ENCODE peak calls at places on chromosomes 5 and 9, in ten cellular contexts. R is psoas muscle; X is naive thymus-derived CD4-positive, alpha-beta T cell; V is body of pancreas; H is CD4-positive, alpha-beta memory T cell; I is H1; S is mesendoderm; L is GM12878; W is right lobe of liver; K is ovary. D is an unnamed sample. For H3K36me3, the result is how much of the 10 kb centered on the place peaks cover.

GRCh38 chr5:157994906-157995519 is 136.1 kb upstream of the CLINT1 start:
- DNase-seq in R (peak), X (peak), V (peak), H (peak), I (peak), S (peak), L (peak), W (peak), K (peak), D (peak)

GRCh38 chr9:138025908-138026307 is 148.3 kb downstream of the CACNA1B start:
- DNase-seq in R (no peak), X (no peak), V (no peak), H (no peak), I (no peak), S (no peak), L (no peak), W (no peak), K (no peak), D (no peak)

GRCh38 chr9:94900222-94901018 is 173.9 kb downstream of the AOPEP start:
- DNase-seq in R (no peak), X (no peak), V (no peak), H (no peak), I (peak), S (no peak), L (no peak), W (no peak), K (no peak), D (peak)

GRCh38 chr5:119360905-119361605 is 5.2 kb downstream of the TNFAIP8 start:
- DNase-seq in R (no peak), X (no peak), V (no peak), H (no peak), I (no peak), S (no peak), L (no peak), W (no peak), K (no peak), D (peak)

GRCh38 chr5:73638344-73639095 is 12.5 kb downstream of the ARHGEF28 start:
- DNase-seq in R (no peak), X (no peak), V (no peak), H (no peak), I (no peak), S (no peak), L (no peak), W (no peak), K (no peak), D (peak)

GRCh38 chr9:81461196-81461595 is 228.2 kb downstream of the TLE1 start:
- DNase-seq in R (no peak), X (no peak), V (no peak), H (no peak), I (no peak), S (peak), L (no peak), W (no peak), K (no peak), D (peak)

GRCh38 chr5:154945695-154946301 is 4.9 kb downstream of the MRPL22 start:
- DNase-seq in R (no peak), X (peak), V (no peak), H (peak), I (no peak), S (no peak), L (no peak), W (no peak), K (no peak), D (no peak)

GRCh38 chr9:121154782-121155181 is 46.9 kb downstream of the RAB14 start:
- DNase-seq in R (no peak), X (no peak), V (no peak), H (no peak), I (no peak), S (no peak), L (no peak), W (no peak), K (no peak), D (no peak)

GRCh38 chr9:84111726-84112125 is 131.1 kb downstream of the RMI1 start:
- DNase-seq in R (no peak), X (no peak), V (no peak), H (no peak), I (no peak), S (no peak), L (no peak), W (no peak), K (no peak), D (no peak)

GRCh38 chr5:176851871-176852270 is 41.5 kb downstream of the UNC5A start:
- DNase-seq in R (no peak), X (no peak), V (no peak), H (no peak), I (no peak), S (no peak), L (no peak), W (no peak), K (no peak), D (no peak)

GRCh38 chr5:51033215-51033614 is 350.0 kb upstream of the ISL1 start:
- DNase-seq in R (no peak), X (no peak), V (peak), H (no peak), I (no peak), S (no peak), L (no peak), W (no peak), K (no peak), D (no peak)

GRCh38 chr5:157384971-157385709 is 74.9 kb upstream of the NIPAL4 start:
- DNase-seq in R (no peak), X (no peak), V (no peak), H (no peak), I (no peak), S (peak), L (no peak), W (no peak), K (no peak), D (peak)

GRCh38 chr9:119736478-119737454 is 367.5 kb upstream of the BRINP1 start:
- DNase-seq in R (no peak), X (no peak), V (no peak), H (no peak), I (no peak), S (no peak), L (peak), W (no peak), K (no peak), D (no peak)

GRCh38 chr9:108978121-108978694 is 35.1 kb downstream of the CTNNAL1 start:
- DNase-seq in R (no peak), X (no peak), V (no peak), H (no peak), I (no peak), S (no peak), L (no peak), W (no peak), K (no peak), D (no peak)

GRCh38 chr5:151251621-151252020 is 1.4 kb upstream of the GM2A start:
- DNase-seq in R (no peak), X (no peak), V (no peak), H (no peak), I (no peak), S (no peak), L (no peak), W (no peak), K (no peak), D (no peak)

GRCh38 chr9:133505186-133505830 is 19.5 kb downstream of the MYMK start:
- DNase-seq in R (peak), X (no peak), V (no peak), H (no peak), I (no peak), S (no peak), L (no peak), W (no peak), K (no peak), D (peak)

GRCh38 chr9:32677931-32678330 is 42.5 kb upstream of the TAF1L start:
- DNase-seq in R (no peak), X (no peak), V (no peak), H (no peak), I (no peak), S (no peak), L (no peak), W (no peak), K (no peak), D (no peak)

GRCh38 chr9:37908698-37909186 is 4.8 kb upstream of the SLC25A51 start:
- DNase-seq in R (no peak), X (no peak), V (peak), H (no peak), I (no peak), S (no peak), L (no peak), W (no peak), K (no peak), D (peak)

GRCh38 chr5:128038641-128039040 is 44.9 kb upstream of the SLC12A2 start:
- DNase-seq in R (no peak), X (no peak), V (no peak), H (no peak), I (no peak), S (no peak), L (no peak), W (no peak), K (no peak), D (peak)

GRCh38 chr5:179278119-179278518 is 67.1 kb downstream of the ADAMTS2 start:
- DNase-seq in R (no peak), X (no peak), V (no peak), H (no peak), I (no peak), S (no peak), L (no peak), W (no peak), K (no peak), D (no peak)

GRCh38 chr5:179279347-179280094 is 65.7 kb downstream of the ADAMTS2 start:
- DNase-seq in R (no peak), X (no peak), V (no peak), H (no peak), I (no peak), S (no peak), L (no peak), W (no peak), K (no peak), D (no peak)

GRCh38 chr5:179276838-179277395 is 68.3 kb downstream of the ADAMTS2 start:
- DNase-seq in R (no peak), X (no peak), V (no peak), H (no peak), I (no peak), S (peak), L (no peak), W (peak), K (peak), D (no peak)

GRCh38 chr5:179280095-179280490 is 65.2 kb downstream of the ADAMTS2 start:
- DNase-seq in R (no peak), X (no peak), V (no peak), H (no peak), I (no peak), S (no peak), L (no peak), W (no peak), K (no peak), D (no peak)

DNA sequence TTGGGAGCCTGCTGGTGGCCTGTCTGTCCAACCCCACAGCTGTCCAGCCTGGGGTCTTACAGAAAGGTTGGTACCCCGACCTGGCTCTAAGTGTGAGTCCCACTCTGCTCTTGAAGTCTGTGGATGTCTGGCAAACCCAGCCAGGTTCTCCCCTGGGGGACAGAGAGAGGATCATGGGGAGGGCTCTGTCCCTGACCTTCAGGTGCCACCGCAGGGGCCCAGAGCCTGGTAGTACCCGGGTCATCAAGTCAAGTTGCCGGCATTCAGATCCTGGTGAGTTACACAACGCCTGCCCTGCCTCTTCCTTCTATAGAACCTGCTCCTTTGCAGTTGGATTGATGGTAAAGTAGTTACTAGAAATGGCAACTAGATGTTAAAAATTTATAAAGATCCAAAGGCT is 66.7 kb downstream of the ADAMTS2 start:
- DNase-seq in R (no peak), X (no peak), V (no peak), H (no peak), I (no peak), S (no peak), L (no peak), W (no peak), K (no peak), D (no peak)
- H3K27ac ChIP-seq in R (no peak), X (no peak), V (no peak), H (no peak), I (no peak), S (no peak), L (no peak), W (no peak), K (no peak), D (peak)

GRCh38 chr5:60685700-60686099 is 14.3 kb downstream of the DEPDC1B start:
- DNase-seq in R (no peak), X (no peak), V (no peak), H (no peak), I (no peak), S (no peak), L (no peak), W (no peak), K (no peak), D (no peak)

GRCh38 chr5:60685028-60685427 is 14.9 kb downstream of the DEPDC1B start:
- DNase-seq in R (no peak), X (no peak), V (no peak), H (no peak), I (no peak), S (no peak), L (no peak), W (no peak), K (no peak), D (no peak)

GRCh38 chr5:60687927-60688720 is 11.8 kb downstream of the DEPDC1B start:
- DNase-seq in R (no peak), X (no peak), V (no peak), H (no peak), I (no peak), S (peak), L (no peak), W (no peak), K (no peak), D (peak)

GRCh38 chr5:60688980-60689379 is 11.0 kb downstream of the DEPDC1B start:
- DNase-seq in R (no peak), X (no peak), V (no peak), H (no peak), I (no peak), S (no peak), L (no peak), W (no peak), K (no peak), D (no peak)

DNA sequence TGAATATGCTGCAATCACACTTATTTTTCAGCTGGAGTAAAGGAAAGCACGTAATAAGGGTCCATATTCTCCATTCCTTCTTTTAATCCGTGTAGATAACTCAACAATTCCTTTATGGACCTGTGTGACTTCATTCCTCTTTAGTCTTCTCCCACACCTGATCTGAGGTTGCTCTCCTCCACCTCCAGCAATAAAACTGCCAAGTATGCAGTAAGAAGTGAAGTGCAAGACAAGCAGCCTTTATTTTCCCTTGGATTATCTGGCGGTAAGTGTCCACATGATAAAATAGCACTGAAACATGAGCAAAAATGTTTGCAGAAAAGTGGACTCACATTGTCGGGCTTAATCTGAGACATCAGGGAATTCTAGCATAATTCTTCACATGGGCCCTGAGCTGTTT is 13.8 kb downstream of the DEPDC1B start:
- DNase-seq in R (no peak), X (no peak), V (no peak), H (no peak), I (no peak), S (no peak), L (no peak), W (no peak), K (no peak), D (no peak)
- H3K36me3 ChIP-seq in R (under half), X (under half), V (under half), H (under half), I (under half), S (under half), L (under half), W (under half), K (under half), D (under half)

GRCh38 chr5:142425286-142426065 is 100.7 kb upstream of the SPRY4 start:
- DNase-seq in R (no peak), X (no peak), V (no peak), H (no peak), I (no peak), S (no peak), L (no peak), W (no peak), K (no peak), D (no peak)

GRCh38 chr5:142421158-142421617 is 96.4 kb upstream of the SPRY4 start:
- DNase-seq in R (no peak), X (no peak), V (no peak), H (no peak), I (no peak), S (no peak), L (no peak), W (no peak), K (no peak), D (no peak)

GRCh38 chr5:142421625-142422397 is 97.0 kb upstream of the SPRY4 start:
- DNase-seq in R (no peak), X (no peak), V (no peak), H (no peak), I (no peak), S (no peak), L (no peak), W (no peak), K (no peak), D (no peak)

GRCh38 chr5:142422426-142422825 is 97.6 kb upstream of the SPRY4 start:
- DNase-seq in R (no peak), X (no peak), V (no peak), H (no peak), I (no peak), S (no peak), L (no peak), W (no peak), K (no peak), D (peak)

GRCh38 chr5:142420521-142420920 is 95.7 kb upstream of the SPRY4 start:
- DNase-seq in R (no peak), X (no peak), V (no peak), H (no peak), I (no peak), S (no peak), L (no peak), W (no peak), K (no peak), D (no peak)
- H3K27ac ChIP-seq in R (no peak), X (no peak), V (no peak), H (no peak), I (no peak), S (no peak), L (no peak), W (no peak), K (no peak), D (no peak)

GRCh38 chr9:34096751-34097150 is 29.7 kb downstream of the DCAF12 start:
- DNase-seq in R (no peak), X (no peak), V (no peak), H (no peak), I (no peak), S (no peak), L (no peak), W (no peak), K (no peak), D (no peak)
- H3K36me3 ChIP-seq in R (under half), X (half or more), V (under half), H (half or more), I (under half), S (under half), L (under half), W (half or more), K (under half), D (under half)

GRCh38 chr5:136104311-136104975 is 28.2 kb upstream of the SMAD5 start:
- DNase-seq in R (no peak), X (no peak), V (no peak), H (no peak), I (no peak), S (peak), L (no peak), W (no peak), K (no peak), D (no peak)

GRCh38 chr5:136106351-136106750 is 26.3 kb upstream of the SMAD5 start:
- DNase-seq in R (no peak), X (no peak), V (no peak), H (no peak), I (no peak), S (no peak), L (no peak), W (no peak), K (no peak), D (no peak)

GRCh38 chr5:136108131-136108739 is 24.4 kb upstream of the SMAD5 start:
- DNase-seq in R (no peak), X (no peak), V (no peak), H (no peak), I (no peak), S (no peak), L (peak), W (no peak), K (no peak), D (no peak)

GRCh38 chr5:136113606-136114005 is 19.0 kb upstream of the SMAD5 start:
- DNase-seq in R (no peak), X (no peak), V (no peak), H (no peak), I (no peak), S (no peak), L (no peak), W (no peak), K (no peak), D (no peak)

DNA sequence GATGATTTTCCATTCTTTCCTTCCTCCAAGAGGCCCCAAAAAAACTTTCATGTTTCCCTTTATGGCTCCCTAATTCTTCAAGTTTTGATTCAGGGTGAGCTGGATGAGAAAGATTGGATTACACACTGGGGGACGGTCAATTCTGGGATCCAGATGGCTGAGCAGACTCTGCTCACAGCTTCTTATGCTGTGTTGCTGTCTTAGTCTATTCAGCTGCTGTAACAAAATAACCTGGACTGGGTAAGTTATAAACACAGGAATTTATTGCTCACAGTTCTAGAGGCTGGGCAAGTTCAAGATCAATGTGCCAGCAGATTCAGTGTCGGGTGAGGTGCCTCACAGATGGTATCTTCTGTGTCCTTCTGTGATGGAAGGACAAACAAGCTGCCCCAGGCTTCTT is 23.2 kb upstream of the SMAD5 start:
- DNase-seq in R (no peak), X (no peak), V (no peak), H (no peak), I (no peak), S (no peak), L (no peak), W (no peak), K (no peak), D (no peak)
- H3K27ac ChIP-seq in R (no peak), X (no peak), V (no peak), H (no peak), I (no peak), S (no peak), L (no peak), W (no peak), K (no peak), D (no peak)

GRCh38 chr5:61159070-61159469 is 3.2 kb downstream of the SMIM15 start:
- DNase-seq in R (no peak), X (no peak), V (no peak), H (no peak), I (no peak), S (no peak), L (no peak), W (no peak), K (no peak), D (no peak)
- H3K36me3 ChIP-seq in R (under half), X (under half), V (under half), H (under half), I (under half), S (under half), L (under half), W (under half), K (under half), D (under half)